ENCODE peak calls at places on chromosomes 13 and 19, in seven cellular contexts. C is SK-N-SH, V is stomach, U is tibial nerve, H is H1, X is transverse colon, D is ovary. Z is an unnamed sample.

GRCh38 chr13:89205856-89206255 is 1534.7 kb downstream of the SLITRK5 start:
- DNase-seq in C (no peak), V (no peak), U (no peak), H (no peak), X (no peak), D (no peak), Z (no peak)

GRCh38 chr19:13959962-13960862 is 7.9 kb downstream of the DCAF15 start:
- DNase-seq in C (peak; percentile 84), V (no peak), U (no peak), H (peak; percentile 73), X (no peak), D (no peak), Z (peak; percentile 80)

GRCh38 chr19:17950310-17951150 is 16.4 kb upstream of the KCNN1 start:
- DNase-seq in C (no peak), V (no peak), U (no peak), H (peak; percentile 70), X (no peak), D (no peak), Z (peak; percentile 81)

GRCh38 chr13:60417734-60418133 is 20.7 kb downstream of the TDRD3 start:
- DNase-seq in C (no peak), V (no peak), U (no peak), H (no peak), X (no peak), D (no peak), Z (no peak)

GRCh38 chr13:113207890-113208423 is 512 bp downstream of the PCID2 start:
- DNase-seq in C (no peak), V (no peak), U (no peak), H (peak; percentile 67), X (peak; percentile 43), D (no peak), Z (peak; percentile 40)

GRCh38 chr19:20423381-20424207 is 142.0 kb downstream of the ZNF737 start:
- DNase-seq in C (peak; percentile 15), V (peak; percentile 56), U (peak; percentile 26), H (peak; percentile 61), X (peak; percentile 44), D (peak; percentile 42), Z (peak; percentile 63)

GRCh38 chr19:20928371-20928770 is 5.3 kb downstream of the ZNF85 start:
- DNase-seq in C (no peak), V (no peak), U (no peak), H (peak; percentile 23), X (no peak), D (no peak), Z (no peak)

GRCh38 chr19:16943942-16944625 is 55.3 kb downstream of the F2RL3 start:
- DNase-seq in C (no peak), V (peak; percentile 23), U (no peak), H (no peak), X (no peak), D (no peak), Z (peak; percentile 3)

GRCh38 chr19:52535831-52536800 is 8.6 kb downstream of the ZNF808 start:
- DNase-seq in C (peak; percentile 84), V (peak; percentile 74), U (peak; percentile 69), H (peak; percentile 92), X (peak; percentile 82), D (peak; percentile 79), Z (peak; percentile 87)

GRCh38 chr19:43624933-43625332 is 5.5 kb upstream of the ZNF428 start:
- DNase-seq in C (no peak), V (peak; percentile 70), U (no peak), H (peak; percentile 96), X (peak; percentile 82), D (no peak), Z (peak; percentile 76)

GRCh38 chr13:91690944-91691343 is 292.5 kb downstream of the GPC5 start:
- DNase-seq in C (no peak), V (no peak), U (no peak), H (no peak), X (no peak), D (no peak), Z (no peak)

GRCh38 chr19:33306191-33306590 is 3.9 kb upstream of the CEBPA start:
- DNase-seq in C (no peak), V (no peak), U (no peak), H (no peak), X (no peak), D (no peak), Z (no peak)

GRCh38 chr19:2716722-2717637 is 4.2 kb downstream of the DIRAS1 start:
- DNase-seq in C (peak; percentile 28), V (no peak), U (no peak), H (no peak), X (no peak), D (no peak), Z (no peak)

GRCh38 chr13:30869491-30869890 is 36.6 kb upstream of the MEDAG start:
- DNase-seq in C (no peak), V (no peak), U (no peak), H (no peak), X (no peak), D (peak; percentile 70), Z (peak; percentile 37)

GRCh38 chr19:50433201-50434180 is 799 bp downstream of the MYBPC2 start:
- DNase-seq in C (no peak), V (no peak), U (no peak), H (no peak), X (no peak), D (no peak), Z (no peak)

GRCh38 chr13:92572190-92572589 is 654.4 kb upstream of the GPC6 start:
- DNase-seq in C (no peak), V (no peak), U (no peak), H (no peak), X (no peak), D (no peak), Z (no peak)

GRCh38 chr19:54492568-54492967 is 10.1 kb upstream of the LAIR2 start:
- DNase-seq in C (no peak), V (no peak), U (no peak), H (no peak), X (no peak), D (no peak), Z (peak; percentile 47)

GRCh38 chr13:71499944-71500514 is 367.0 kb downstream of the DACH1 start:
- DNase-seq in C (no peak), V (no peak), U (no peak), H (no peak), X (no peak), D (no peak), Z (no peak)

GRCh38 chr19:6035026-6035425 is 57.1 kb upstream of the RANBP3 start:
- DNase-seq in C (no peak), V (no peak), U (no peak), H (no peak), X (no peak), D (no peak), Z (no peak)

GRCh38 chr19:6362024-6362344 is 653 bp downstream of the CLPP start:
- DNase-seq in C (no peak), V (peak; percentile 29), U (no peak), H (peak; percentile 47), X (no peak), D (no peak), Z (no peak)

GRCh38 chr19:11480927-11481776 is at the start of gene ELAVL3:
- DNase-seq in C (peak; percentile 91), V (no peak), U (no peak), H (peak; percentile 76), X (no peak), D (no peak), Z (no peak)

GRCh38 chr19:18900700-18901502 is 4.9 kb upstream of the CERS1 start:
- DNase-seq in C (no peak), V (no peak), U (no peak), H (no peak), X (no peak), D (no peak), Z (peak; percentile 60)

GRCh38 chr13:65841156-65841555 is 1389.0 kb downstream of the PCDH9 start:
- DNase-seq in C (no peak), V (no peak), U (no peak), H (no peak), X (no peak), D (no peak), Z (no peak)

GRCh38 chr19:17424743-17425365 is 5.0 kb downstream of the MVB12A start:
- DNase-seq in C (peak; percentile 91), V (no peak), U (no peak), H (peak; percentile 91), X (no peak), D (peak; percentile 64), Z (peak; percentile 81)

GRCh38 chr13:42009057-42009456 is 39.4 kb upstream of the DGKH start:
- DNase-seq in C (no peak), V (no peak), U (no peak), H (no peak), X (no peak), D (no peak), Z (no peak)

GRCh38 chr19:45876411-45877197 is 9.3 kb downstream of the IRF2BP1 start:
- DNase-seq in C (peak; percentile 35), V (peak; percentile 82), U (no peak), H (peak; percentile 74), X (peak; percentile 57), D (no peak), Z (peak; percentile 67)

GRCh38 chr19:9672893-9673292 is 2.0 kb downstream of the ZNF562 start:
- DNase-seq in C (no peak), V (no peak), U (no peak), H (no peak), X (no peak), D (no peak), Z (no peak)

GRCh38 chr13:94710881-94711560 is 1.3 kb downstream of the SOX21 start:
- DNase-seq in C (peak; percentile 86), V (no peak), U (no peak), H (peak; percentile 78), X (no peak), D (no peak), Z (peak; percentile 85)

GRCh38 chr13:37729876-37730275 is 131.3 kb upstream of the POSTN start:
- DNase-seq in C (no peak), V (no peak), U (no peak), H (no peak), X (no peak), D (no peak), Z (no peak)

GRCh38 chr19:47839411-47839810 is 17.7 kb downstream of the CRX start:
- DNase-seq in C (no peak), V (no peak), U (no peak), H (no peak), X (no peak), D (no peak), Z (no peak)
- TF ChIP-seq EP300 in C (no peak), V (no peak), U (no peak), H (no peak), X (no peak), D (no peak), Z (no peak)

GRCh38 chr13:28548872-28549271 is 53.9 kb upstream of the FLT1 start:
- DNase-seq in C (no peak), V (no peak), U (no peak), H (no peak), X (no peak), D (no peak), Z (no peak)
- TF ChIP-seq CTCF in C (peak; percentile 28), V (no peak), U (no peak), H (peak; percentile 68), X (no peak), D (no peak), Z (no peak)

GRCh38 chr13:33723772-33724435 is 94.0 kb upstream of the RFC3 start:
- DNase-seq in C (peak; percentile 66), V (peak; percentile 82), U (peak; percentile 65), H (peak; percentile 63), X (peak; percentile 81), D (peak; percentile 69), Z (peak; percentile 90)
- TF ChIP-seq EP300 in C (no peak), V (no peak), U (no peak), H (no peak), X (no peak), D (no peak), Z (no peak)

DNA sequence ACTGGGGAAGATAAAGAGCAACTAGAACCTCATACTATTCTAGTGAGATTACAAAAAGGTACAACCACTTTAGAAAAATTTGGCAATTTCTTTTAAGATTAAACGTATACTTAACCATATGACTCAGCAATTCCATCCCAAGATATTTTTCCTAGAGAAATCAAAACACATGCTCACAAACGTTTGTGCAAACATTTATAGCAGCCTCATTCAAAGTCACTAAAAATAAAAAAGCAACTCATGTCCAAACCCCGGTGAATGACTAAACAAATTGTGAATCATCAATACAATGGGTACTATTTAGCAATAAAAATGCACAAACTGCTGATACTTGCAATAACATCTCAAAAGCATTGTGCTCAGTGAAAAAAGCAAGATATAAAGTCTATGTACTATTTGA is 121.5 kb downstream of the FRY start:
- DNase-seq in C (no peak), V (no peak), U (no peak), H (no peak), X (no peak), D (no peak), Z (no peak)
- TF ChIP-seq CTCF in C (no peak), V (no peak), U (no peak), H (no peak), X (no peak), D (no peak), Z (no peak)